ENCODE peak calls at places on chromosomes 5 and 9, in seven cellular contexts. Z, V, O, N, S, I and M are unnamed samples.

GRCh38 chr5:128036961-128037360 is 46.6 kb upstream of the SLC12A2 start:
- DNase-seq in Z (no peak), V (peak), O (no peak), N (no peak), S (no peak), I (no peak), M (peak)

GRCh38 chr5:20606006-20606405 is 618.0 kb upstream of the CDH18 start:
- DNase-seq in Z (peak), V (no peak), O (no peak), N (no peak), S (no peak), I (no peak), M (no peak)

GRCh38 chr5:850511-851006 is at the start of gene ZDHHC11:
- DNase-seq in Z (peak), V (no peak), O (no peak), N (no peak), S (no peak), I (no peak), M (no peak)

GRCh38 chr9:70485273-70485858 is 70.9 kb upstream of the KLF9 start:
- DNase-seq in Z (peak), V (no peak), O (peak), N (no peak), S (no peak), I (no peak), M (no peak)

GRCh38 chr9:12972608-12973589 is 198.1 kb downstream of the LURAP1L start:
- DNase-seq in Z (no peak), V (no peak), O (no peak), N (no peak), S (no peak), I (no peak), M (no peak)

GRCh38 chr5:56037531-56038010 is 42.8 kb upstream of the IL6ST start:
- DNase-seq in Z (peak), V (no peak), O (no peak), N (no peak), S (no peak), I (no peak), M (no peak)

GRCh38 chr9:111598730-111599091 is 736 bp downstream of the PTGR1 start:
- DNase-seq in Z (no peak), V (peak), O (peak), N (no peak), S (peak), I (peak), M (peak)

GRCh38 chr5:154520861-154521453 is 42.9 kb upstream of the HAND1 start:
- DNase-seq in Z (peak), V (no peak), O (no peak), N (no peak), S (no peak), I (peak), M (peak)

GRCh38 chr9:93139365-93140182 is 5.5 kb upstream of the NINJ1 start:
- DNase-seq in Z (no peak), V (no peak), O (no peak), N (no peak), S (no peak), I (no peak), M (no peak)

GRCh38 chr9:126304207-126304945 is 22.3 kb upstream of the MVB12B start:
- DNase-seq in Z (no peak), V (no peak), O (no peak), N (no peak), S (no peak), I (no peak), M (no peak)